ENCODE peak calls at places on chromosomes 6 and 20, in four cellular contexts. G is body of pancreas, Y is H1, N is Peyer's patch. F is an unnamed sample.

GRCh38 chr6:138087549-138087948 is 19.7 kb downstream of the PERP start:
- DNase-seq in N (no peak), G (no peak), Y (no peak), F (no peak)

GRCh38 chr6:20317430-20317829 is 84.2 kb upstream of the E2F3 start:
- DNase-seq in Y (no peak), G (no peak), N (no peak), F (no peak)

GRCh38 chr20:57651977-57652864 is 32.0 kb upstream of the ZBP1 start:
- DNase-seq in Y (no peak), N (peak; percentile 34), G (no peak), F (no peak)

GRCh38 chr6:143376861-143377260 is 73.6 kb downstream of the ADAT2 start:
- DNase-seq in N (no peak), G (no peak), Y (no peak), F (no peak)

GRCh38 chr20:47784599-47785320 is 521 bp downstream of the SULF2 start:
- DNase-seq in Y (peak; percentile 72), N (no peak), G (no peak), F (no peak)

GRCh38 chr6:21595951-21596378 is 2.4 kb downstream of the SOX4 start:
- DNase-seq in Y (no peak), G (no peak), N (peak; percentile 58), F (no peak)

GRCh38 chr20:35497320-35497719 is 32.1 kb downstream of the C20orf173 start:
- DNase-seq in G (no peak), N (no peak), Y (no peak), F (no peak)

GRCh38 chr6:149449054-149449453 is 35.8 kb downstream of the ZC3H12D start:
- DNase-seq in G (no peak), N (no peak), Y (no peak), F (no peak)

GRCh38 chr6:170438402-170438753 is 114.7 kb downstream of the PSMB1 start:
- DNase-seq in Y (peak; percentile 78), N (peak; percentile 84), G (peak; percentile 96), F (peak; percentile 93)

GRCh38 chr20:478949-479429 is 16.7 kb upstream of the TBC1D20 start:
- DNase-seq in G (peak; percentile 50), N (no peak), Y (no peak), F (peak; percentile 24)

GRCh38 chr20:7496394-7497111 is 443.7 kb downstream of the HAO1 start:
- DNase-seq in G (no peak), Y (no peak), N (no peak), F (no peak)

GRCh38 chr6:29584821-29585220 is at the start of gene OR2H2:
- DNase-seq in G (no peak), N (no peak), Y (no peak), F (no peak)

GRCh38 chr6:29589423-29590048 is 4.6 kb downstream of the OR2H2 start:
- DNase-seq in Y (peak; percentile 75), G (peak; percentile 57), N (no peak), F (no peak)

GRCh38 chr6:29591677-29592076 is 6.8 kb downstream of the OR2H2 start:
- DNase-seq in G (no peak), Y (no peak), N (no peak), F (no peak)

GRCh38 chr6:29593199-29593598 is 8.3 kb downstream of the OR2H2 start:
- DNase-seq in G (no peak), N (no peak), Y (no peak), F (no peak)

DNA sequence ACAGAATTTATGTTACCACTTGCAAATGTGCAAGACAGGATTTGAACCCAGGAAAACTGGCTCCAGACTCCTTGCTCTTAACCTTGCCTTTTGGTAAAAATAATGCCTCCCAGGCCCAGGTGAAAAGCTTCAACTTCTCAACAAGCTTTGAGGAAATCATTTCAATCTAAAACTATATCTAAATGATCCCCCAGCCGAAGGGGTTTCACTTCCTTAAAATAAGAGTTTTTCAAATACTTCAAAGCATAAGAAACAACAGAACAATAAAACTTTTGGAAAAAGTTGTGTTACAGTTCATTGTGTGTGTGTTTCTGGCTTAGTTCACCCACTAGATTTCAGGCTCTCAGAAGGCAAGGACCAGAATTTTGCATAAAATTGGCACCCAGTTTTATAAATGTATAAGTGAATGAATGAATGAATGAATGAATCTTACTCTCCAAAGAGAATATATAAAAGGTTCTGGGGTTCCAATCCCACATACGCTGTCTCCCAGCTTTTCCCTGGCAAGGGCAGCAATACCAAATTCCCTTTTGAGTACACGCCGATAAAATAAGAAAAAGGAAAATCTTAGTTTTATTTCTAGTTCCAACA is 5.4 kb downstream of the OR2H2 start:
- DNase-seq in G (no peak), N (no peak), Y (peak; percentile 4), F (no peak)
- TF ChIP-seq POLR2A in G (no peak), N (no peak), Y (no peak), F (no peak)

GRCh38 chr6:92315312-92315711 is 1104.0 kb downstream of the EPHA7 start:
- DNase-seq in G (no peak), Y (no peak), N (no peak), F (no peak)
- H3K4me3 ChIP-seq in G (no peak overlapping the region), Y (no peak overlapping the region), N (no peak overlapping the region), F (no peak overlapping the region)

GRCh38 chr20:10277616-10278015 is 59.0 kb downstream of the SNAP25 start:
- DNase-seq in Y (no peak), G (no peak), N (no peak), F (no peak)

GRCh38 chr20:10278416-10278815 is 59.8 kb downstream of the SNAP25 start:
- DNase-seq in G (no peak), Y (no peak), N (no peak), F (no peak)

GRCh38 chr20:10281911-10282310 is 63.3 kb downstream of the SNAP25 start:
- DNase-seq in N (no peak), G (no peak), Y (no peak), F (no peak)

GRCh38 chr20:10282930-10283556 is 64.4 kb downstream of the SNAP25 start:
- DNase-seq in G (no peak), N (no peak), Y (no peak), F (no peak)

DNA sequence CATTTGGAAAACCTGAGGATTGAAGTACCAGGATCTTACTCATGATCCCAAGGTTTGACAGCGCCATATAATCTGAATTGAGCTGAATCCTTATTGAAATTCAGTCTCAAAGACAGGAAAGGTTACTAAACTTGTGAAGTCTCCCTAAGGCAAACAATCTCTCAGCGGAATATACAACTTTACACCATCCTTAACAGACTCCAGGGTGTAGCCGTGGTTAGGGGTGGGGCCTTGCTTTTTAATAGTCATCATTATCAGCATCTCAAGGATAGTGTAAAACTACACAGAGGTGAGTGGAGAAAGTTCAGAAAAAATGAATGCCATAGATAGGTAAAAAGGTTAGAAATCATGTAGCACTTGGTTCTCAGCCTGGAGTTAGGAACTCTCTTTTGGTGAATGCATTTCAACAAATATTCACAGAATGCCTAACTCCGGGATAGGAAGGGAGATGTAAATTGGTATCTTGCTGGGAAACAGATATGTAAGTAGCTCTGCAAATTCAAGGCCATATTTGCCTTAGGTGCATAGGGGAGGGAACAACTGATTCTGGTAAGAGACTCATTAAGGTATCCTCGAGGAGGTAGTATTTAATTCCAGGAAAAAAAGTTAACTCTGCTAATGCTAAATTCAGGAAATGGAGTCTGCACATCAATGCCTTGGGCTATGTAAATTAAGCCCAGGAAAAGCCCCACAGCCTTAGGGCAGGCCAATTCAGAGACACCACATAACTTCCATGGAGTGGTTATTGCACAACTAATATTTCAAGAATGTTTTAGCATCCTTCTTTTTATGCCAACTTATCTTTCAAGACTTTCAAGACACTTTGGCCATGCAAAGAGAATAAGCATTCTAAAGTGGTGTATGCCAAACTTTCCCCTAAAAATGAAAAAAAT is 61.6 kb downstream of the SNAP25 start:
- DNase-seq in G (no peak), N (no peak), Y (no peak), F (no peak)
- TF ChIP-seq POLR2A in G (no peak), N (no peak), Y (no peak), F (no peak)

GRCh38 chr6:68642081-68642480 is 7.0 kb downstream of the ADGRB3 start:
- DNase-seq in Y (no peak), G (no peak), N (no peak), F (no peak)
- H3K4me3 ChIP-seq in Y (no peak overlapping the region), G (no peak overlapping the region), N (no peak overlapping the region), F (no peak overlapping the region)

GRCh38 chr6:107114872-107115694 is at the start of gene BEND3:
- DNase-seq in Y (no peak), N (peak; percentile 66), G (peak; percentile 42), F (no peak)

GRCh38 chr6:107115695-107116327 is 496 bp upstream of the BEND3 start:
- DNase-seq in G (peak; percentile 58), Y (peak; percentile 84), N (peak; percentile 66), F (no peak)

GRCh38 chr6:107116328-107116892 is 1.1 kb upstream of the BEND3 start:
- DNase-seq in N (peak; percentile 56), G (peak; percentile 74), Y (peak; percentile 69), F (no peak)

GRCh38 chr6:107113460-107114212 is 1.7 kb downstream of the BEND3 start:
- DNase-seq in N (no peak), G (peak; percentile 18), Y (no peak), F (peak; percentile 20)

GRCh38 chr6:107114213-107114871 is 973 bp downstream of the BEND3 start:
- DNase-seq in Y (peak; percentile 85), G (peak; percentile 88), N (peak; percentile 91), F (peak; percentile 95)
- TF ChIP-seq POLR2A in Y (no peak), G (no peak), N (no peak), F (no peak)

DNA sequence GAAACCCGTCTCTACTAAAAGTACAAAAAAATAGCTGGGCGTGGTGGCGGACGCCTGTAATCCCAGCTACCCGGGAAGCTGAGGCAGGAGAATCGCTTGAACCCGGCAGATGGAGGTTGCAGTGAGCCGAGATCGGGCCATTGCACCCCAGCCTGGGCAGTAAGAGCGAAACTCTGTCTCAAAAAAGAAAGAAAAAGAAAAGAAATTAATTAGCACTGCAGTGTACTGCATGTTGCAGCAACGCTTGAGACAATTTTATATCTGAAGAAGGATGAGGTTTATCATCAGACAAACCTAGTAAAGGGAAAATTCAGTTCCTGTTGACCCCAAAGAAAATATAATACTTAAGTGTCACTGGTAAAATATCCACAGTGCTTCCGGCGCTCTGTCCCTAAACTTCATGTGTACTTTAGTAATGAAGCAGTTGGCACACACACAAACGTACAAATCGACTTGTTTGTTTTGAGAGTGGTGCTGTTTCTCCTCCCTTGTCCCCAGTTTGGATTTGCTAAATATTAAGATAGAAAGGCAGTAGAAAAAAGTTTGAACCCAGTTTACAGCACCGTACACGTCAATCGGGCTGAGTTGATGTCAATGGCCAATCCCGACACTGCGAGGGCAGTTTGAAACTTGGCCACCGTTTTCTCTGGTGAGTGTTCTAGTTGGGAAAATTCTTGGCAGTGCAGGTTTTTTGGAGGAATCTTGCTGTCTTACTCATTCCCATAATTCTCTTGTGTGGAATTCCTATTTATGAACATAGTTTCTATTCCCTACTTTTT is 72.7 kb downstream of the OR2B2 start:
- DNase-seq in N (no peak), Y (no peak), G (peak; percentile 47), F (no peak)
- H3K4me3 ChIP-seq in N (peak overlapping the region; percentile 74), Y (peak overlapping the region; percentile 87), G (peak overlapping the region; percentile 31), F (peak overlapping the region; percentile 83)

DNA sequence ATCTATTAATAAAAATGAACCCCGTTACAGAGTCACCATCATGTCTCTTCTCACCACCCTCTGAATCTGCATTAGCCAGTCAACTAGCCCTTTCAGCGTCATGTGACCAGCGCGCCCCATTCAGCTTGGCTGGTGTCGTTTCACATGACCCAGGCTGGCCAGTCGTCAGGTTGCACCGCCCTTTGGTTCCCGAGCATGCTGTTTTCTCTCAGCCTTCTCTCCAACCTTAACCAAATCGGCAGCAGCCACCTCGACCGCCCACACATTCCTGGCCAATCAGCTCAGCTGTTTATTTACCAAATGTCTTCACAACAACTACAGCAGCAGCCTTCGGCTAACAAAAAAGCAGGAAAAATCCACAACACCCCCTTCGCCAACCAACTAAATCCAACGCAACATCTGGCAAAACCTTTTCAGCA is 5.6 kb downstream of the SRSF3 start:
- DNase-seq in G (no peak), Y (peak; percentile 67), N (peak; percentile 61), F (peak; percentile 89)
- TF ChIP-seq POLR2A in G (no peak), Y (peak; percentile 71), N (no peak), F (no peak)